ENCODE peak calls at places on chromosomes 6 and 20, in five cellular contexts. D, H, L, B and U are unnamed samples.

GRCh38 chr6:48542191-48542590 is 431.2 kb upstream of the PTCHD4 start:
- DNase-seq in B (no peak), D (no peak), L (peak), H (no peak), U (no peak)

GRCh38 chr6:84052204-84052882 is 18.8 kb downstream of the MRAP2 start:
- DNase-seq in D (peak), B (peak), L (peak), H (no peak), U (peak)

GRCh38 chr20:32929162-32929561 is 70.4 kb downstream of the EFCAB8 start:
- DNase-seq in B (no peak), D (no peak), L (no peak), H (no peak), U (no peak)

GRCh38 chr20:50110141-50111047 is 2.6 kb downstream of the UBE2V1 start:
- DNase-seq in B (no peak), L (no peak), D (no peak), H (no peak), U (no peak)

GRCh38 chr6:74605942-74606341 is 599.9 kb downstream of the COL12A1 start:
- DNase-seq in H (no peak), B (no peak), D (no peak), L (no peak), U (no peak)

GRCh38 chr20:45951925-45952834 is 17.7 kb downstream of the PCIF1 start:
- DNase-seq in D (no peak), H (no peak), L (no peak), B (no peak), U (no peak)

GRCh38 chr6:141598487-141598886 is 534.2 kb upstream of the GJE1 start:
- DNase-seq in B (no peak), L (peak), D (no peak), H (no peak), U (no peak)

GRCh38 chr20:62553136-62553837 is 77.5 kb upstream of the GATA5 start:
- DNase-seq in D (no peak), L (no peak), B (no peak), H (no peak), U (no peak)

GRCh38 chr6:35084511-35085203 is 56.5 kb downstream of the TCP11 start:
- DNase-seq in L (no peak), H (no peak), D (no peak), B (no peak), U (peak)

GRCh38 chr6:4999586-4999985 is 4.3 kb downstream of the RPP40 start:
- DNase-seq in H (no peak), L (no peak), B (no peak), D (no peak), U (no peak)

GRCh38 chr6:86355271-86355670 is 582.1 kb upstream of the HTR1E start:
- DNase-seq in D (no peak), H (peak), B (no peak), L (no peak), U (no peak)

GRCh38 chr20:63125581-63125892 is 90.4 kb downstream of the YTHDF1 start:
- DNase-seq in H (no peak), L (no peak), B (no peak), D (peak), U (no peak)

GRCh38 chr6:29696147-29697129 is 15.5 kb upstream of the ZFP57 start:
- DNase-seq in B (no peak), L (peak), D (peak), H (peak), U (no peak)

GRCh38 chr6:43211960-43212359 is 17.3 kb downstream of the DNPH1 start:
- DNase-seq in D (no peak), B (no peak), L (no peak), H (peak), U (no peak)
- TF ChIP-seq CTCF in D (no peak), B (no peak), L (no peak), H (peak), U (no peak)

DNA sequence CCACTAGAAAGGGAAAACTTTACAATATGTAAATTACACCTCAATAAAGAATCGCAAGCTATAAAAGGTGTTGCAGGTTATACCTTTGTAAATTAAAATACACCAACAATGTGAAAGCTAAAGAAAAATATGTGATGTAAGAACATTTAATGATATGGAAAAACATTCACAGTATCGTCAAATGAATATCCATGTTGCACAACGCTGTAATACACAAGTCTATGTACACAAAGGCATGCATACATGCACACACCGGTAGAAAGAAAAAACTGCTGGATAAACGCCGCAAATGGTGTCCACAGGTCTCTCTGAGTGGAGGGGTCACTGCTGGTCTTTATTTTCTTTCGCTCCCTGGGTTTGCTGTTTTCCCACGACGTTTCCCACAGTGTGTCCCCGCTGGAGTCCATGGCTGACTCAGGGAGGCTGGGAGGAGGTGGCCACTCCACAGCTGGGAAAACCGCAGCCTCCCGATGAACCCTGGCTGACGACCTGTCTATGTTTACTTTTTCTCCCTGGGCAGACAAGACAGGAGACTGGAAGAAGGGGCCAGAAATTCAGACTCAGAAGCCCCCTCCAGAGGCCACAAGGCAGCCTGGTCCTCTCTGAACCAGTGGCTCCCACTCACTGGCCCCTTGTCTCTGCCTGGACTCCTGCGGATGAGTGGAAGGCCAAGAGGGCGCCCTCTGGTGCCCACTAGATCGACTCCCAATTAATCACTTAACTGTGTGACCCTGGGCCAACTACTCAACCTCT is 13.0 kb upstream of the BPI start:
- DNase-seq in D (peak), H (peak), B (no peak), L (peak), U (no peak)
- TF ChIP-seq CTCF in D (peak), H (peak), B (no peak), L (peak), U (peak)

GRCh38 chr6:158799051-158799792 is 19.9 kb downstream of the EZR start:
- DNase-seq in L (peak), H (peak), D (no peak), B (no peak), U (no peak)
- TF ChIP-seq CTCF in L (no peak), H (no peak), D (no peak), B (no peak), U (peak)

GRCh38 chr6:132023490-132023889 is 72.3 kb upstream of the CCN2 start:
- DNase-seq in L (peak), B (no peak), H (no peak), D (no peak), U (no peak)
- TF ChIP-seq CTCF in L (no peak), B (no peak), H (no peak), D (no peak), U (no peak)

GRCh38 chr20:13007596-13007995 is 1.2 kb upstream of the SPTLC3 start:
- DNase-seq in B (no peak), D (no peak), L (no peak), H (no peak), U (no peak)
- TF ChIP-seq CTCF in B (no peak), D (no peak), L (no peak), H (no peak), U (no peak)

GRCh38 chr6:13358486-13358885 is 30.1 kb upstream of the TBC1D7 start:
- DNase-seq in B (no peak), D (no peak), H (no peak), L (no peak), U (no peak)

GRCh38 chr6:13355969-13356368 is 27.6 kb upstream of the TBC1D7 start:
- DNase-seq in B (no peak), D (no peak), H (no peak), L (no peak), U (no peak)

GRCh38 chr6:13355043-13355945 is 27.0 kb upstream of the TBC1D7 start:
- DNase-seq in D (no peak), B (no peak), H (peak), L (peak), U (no peak)

GRCh38 chr6:13359287-13359686 is 30.9 kb upstream of the TBC1D7 start:
- DNase-seq in L (no peak), B (no peak), H (no peak), D (no peak), U (no peak)

GRCh38 chr6:13357551-13358075 is 29.3 kb upstream of the TBC1D7 start:
- DNase-seq in H (no peak), B (no peak), D (no peak), L (peak), U (no peak)
- TF ChIP-seq CTCF in H (no peak), B (no peak), D (no peak), L (no peak), U (no peak)

GRCh38 chr20:23401051-23401450 is 20.2 kb downstream of the NAPB start:
- DNase-seq in B (no peak), H (no peak), L (no peak), D (no peak), U (no peak)

GRCh38 chr20:23396961-23397620 is 24.2 kb downstream of the NAPB start:
- DNase-seq in D (no peak), L (peak), H (no peak), B (no peak), U (no peak)

GRCh38 chr20:23397961-23398360 is 23.3 kb downstream of the NAPB start:
- DNase-seq in B (no peak), D (no peak), H (no peak), L (peak), U (no peak)

GRCh38 chr20:23403721-23404120 is 17.6 kb downstream of the NAPB start:
- DNase-seq in B (no peak), D (no peak), H (no peak), L (no peak), U (no peak)

DNA sequence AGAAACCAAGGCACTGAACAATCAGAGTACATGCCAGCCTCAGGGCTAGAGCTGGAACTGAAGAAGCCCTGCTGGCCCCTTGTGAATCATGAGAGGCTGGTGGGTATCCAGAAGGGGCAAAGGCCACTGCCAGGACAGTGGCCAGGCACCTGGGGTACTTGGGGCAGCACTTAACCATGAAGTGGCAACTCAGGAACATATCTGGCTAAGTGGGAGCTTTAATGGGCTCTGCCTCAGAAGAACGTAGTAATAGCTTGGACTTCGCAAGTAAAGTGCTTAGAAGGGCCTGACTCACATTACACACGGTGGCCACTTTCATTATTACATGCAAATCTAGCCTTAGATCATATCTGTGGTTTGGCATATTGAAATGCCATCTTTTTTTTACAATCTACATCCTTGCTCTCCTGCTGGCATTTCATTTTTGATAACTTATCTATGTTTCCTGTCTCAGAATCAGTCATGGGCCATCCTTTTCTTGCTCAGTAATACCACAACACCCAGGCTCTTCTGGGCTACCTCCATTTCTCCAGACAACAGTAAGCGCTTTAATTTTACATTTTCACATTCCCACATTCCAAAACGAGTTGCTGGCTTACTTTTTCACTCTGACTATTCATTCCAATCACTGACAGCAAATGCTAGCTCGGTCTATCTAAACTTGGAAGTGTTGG is 21.6 kb downstream of the NAPB start:
- DNase-seq in H (no peak), D (no peak), L (peak), B (no peak), U (no peak)
- TF ChIP-seq CTCF in H (no peak), D (no peak), L (no peak), B (no peak), U (no peak)